ENCODE peak calls at places on chromosome 4, in four cellular contexts. V, L, D and A are unnamed samples.

GRCh38 chr4:58144721-58145120 is 1034.5 kb upstream of the IGFBP7 start:
- DNase-seq in L (no peak), D (no peak), V (no peak), A (no peak)

GRCh38 chr4:114267976-114268375 is 288.5 kb upstream of the ARSJ start:
- DNase-seq in V (no peak), L (no peak), D (no peak), A (no peak)

GRCh38 chr4:148126825-148127224 is 315.4 kb downstream of the NR3C2 start:
- DNase-seq in V (no peak), D (no peak), L (no peak), A (no peak)

GRCh38 chr4:1460967-1461868 is 55.0 kb upstream of the NKX1-1 start:
- DNase-seq in V (no peak), L (no peak), D (no peak), A (no peak)

GRCh38 chr4:169869487-169869886 is 111.7 kb upstream of the HPF1 start:
- DNase-seq in D (no peak), V (no peak), L (no peak), A (no peak)

GRCh38 chr4:156330436-156331031 is 376.9 kb upstream of the CTSO start:
- DNase-seq in L (no peak), V (no peak), D (no peak), A (no peak)

GRCh38 chr4:24671824-24672223 is 87.5 kb upstream of the DHX15 start:
- DNase-seq in L (no peak), D (no peak), V (no peak), A (no peak)

GRCh38 chr4:152045781-152046571 is 285.2 kb upstream of the GATB start:
- DNase-seq in D (peak; percentile 94), V (peak; percentile 71), L (peak; percentile 38), A (peak; percentile 66)

GRCh38 chr4:15961778-15962510 is 1.0 kb downstream of the FGFBP2 start:
- DNase-seq in L (no peak), D (no peak), V (no peak), A (no peak)

GRCh38 chr4:78885598-78885997 is 53.6 kb downstream of the PAQR3 start:
- DNase-seq in L (no peak), D (no peak), V (no peak), A (no peak)

GRCh38 chr4:105248613-105249012 is 101.9 kb downstream of the TET2 start:
- DNase-seq in D (no peak), V (no peak), L (no peak), A (no peak)

GRCh38 chr4:159048166-159048886 is 54.6 kb upstream of the RAPGEF2 start:
- DNase-seq in D (peak; percentile 55), L (peak; percentile 75), V (no peak), A (peak; percentile 80)

GRCh38 chr4:86831262-86832090 is 17.7 kb downstream of the SLC10A6 start:
- DNase-seq in D (no peak), L (no peak), V (no peak), A (peak; percentile 29)

GRCh38 chr4:121822047-121822446 is 1.6 kb downstream of the CCNA2 start:
- DNase-seq in D (no peak), L (no peak), V (no peak), A (no peak)

GRCh38 chr4:181264908-181265307 is 978.3 kb upstream of the TENM3 start:
- DNase-seq in D (peak; percentile 35), L (peak; percentile 8), V (peak; percentile 43), A (no peak)

GRCh38 chr4:866761-867390 is 40.9 kb upstream of the CPLX1 start:
- DNase-seq in L (no peak), V (no peak), D (no peak), A (no peak)